ENCODE peak calls at places on chromosomes 3 and 15, in seven cellular contexts. B, X, R, U, M, E and W are unnamed samples. For H3K27me3, the result is how much of the 10 kb centered on the place peaks cover.

GRCh38 chr15:63226966-63227401 is 37.6 kb downstream of the RAB8B start:
- DNase-seq in X (no peak), R (no peak), E (no peak), U (no peak), B (no peak), M (no peak), W (no peak)

GRCh38 chr3:106573605-106574004 is 704.8 kb upstream of the CBLB start:
- DNase-seq in U (no peak), R (no peak), E (no peak), M (peak), X (no peak), B (no peak), W (no peak)

GRCh38 chr3:146241523-146242240 is 9.2 kb downstream of the PLSCR4 start:
- DNase-seq in B (no peak), X (no peak), E (no peak), R (no peak), M (no peak), U (peak), W (no peak)

GRCh38 chr3:157045238-157045860 is 114.6 kb downstream of the CCNL1 start:
- DNase-seq in X (no peak), U (no peak), R (no peak), E (no peak), M (no peak), B (no peak), W (no peak)

GRCh38 chr3:150348500-150348899 is 59.6 kb upstream of the TSC22D2 start:
- DNase-seq in B (peak), X (no peak), M (peak), R (no peak), E (peak), U (peak), W (no peak)

GRCh38 chr3:139629033-139629432 is 48.7 kb downstream of the NMNAT3 start:
- DNase-seq in U (no peak), M (peak), B (peak), E (peak), X (peak), R (no peak), W (no peak)

GRCh38 chr15:66472176-66472999 is 25.2 kb downstream of the SNAPC5 start:
- DNase-seq in R (peak), M (no peak), U (peak), E (peak), B (peak), X (no peak), W (no peak)

GRCh38 chr3:169923189-169923588 is 11.8 kb downstream of the SAMD7 start:
- DNase-seq in E (peak), U (peak), X (peak), M (no peak), R (peak), B (peak), W (no peak)

GRCh38 chr3:46361408-46362283 is 7.7 kb downstream of the CCR2 start:
- DNase-seq in U (no peak), M (peak), X (no peak), E (no peak), R (peak), B (no peak), W (no peak)

GRCh38 chr3:151156618-151157216 is 46.3 kb downstream of the GPR171 start:
- DNase-seq in R (no peak), E (peak), U (peak), X (peak), M (peak), B (no peak), W (no peak)

GRCh38 chr3:16834214-16834613 is 50.5 kb upstream of the PLCL2 start:
- DNase-seq in X (no peak), E (no peak), R (no peak), B (no peak), U (no peak), M (no peak), W (no peak)

GRCh38 chr15:95447486-95447885 is 883.0 kb upstream of the NR2F2 start:
- DNase-seq in X (no peak), B (no peak), U (no peak), R (no peak), M (no peak), E (no peak), W (no peak)

GRCh38 chr3:171781711-171782127 is 28.6 kb downstream of the PLD1 start:
- DNase-seq in R (no peak), U (peak), M (peak), X (no peak), E (peak), B (no peak), W (no peak)

GRCh38 chr3:160870327-160870726 is 114.3 kb downstream of the PPM1L start:
- DNase-seq in B (no peak), E (no peak), X (no peak), U (no peak), R (no peak), M (no peak), W (no peak)

GRCh38 chr3:39531681-39532080 is 64.2 kb downstream of the MOBP start:
- DNase-seq in M (peak), E (peak), B (no peak), X (no peak), R (no peak), U (peak), W (no peak)

GRCh38 chr3:127059032-127059560 is 76.2 kb downstream of the PLXNA1 start:
- DNase-seq in X (no peak), E (no peak), U (no peak), M (no peak), B (no peak), R (no peak), W (no peak)

GRCh38 chr15:73593278-73594074 is 39.7 kb downstream of the NPTN start:
- DNase-seq in B (no peak), M (no peak), X (peak), E (no peak), R (peak), U (peak), W (no peak)

GRCh38 chr3:8282541-8283165 is 219.0 kb upstream of the LMCD1 start:
- DNase-seq in E (no peak), U (no peak), M (peak), X (no peak), R (no peak), B (no peak), W (no peak)

GRCh38 chr15:40943764-40944365 is 9.4 kb upstream of the CHAC1 start:
- DNase-seq in X (no peak), R (no peak), E (no peak), B (no peak), M (no peak), U (no peak), W (no peak)

GRCh38 chr15:31485431-31485830 is 158.8 kb downstream of the KLF13 start:
- DNase-seq in U (no peak), B (no peak), E (no peak), M (no peak), R (no peak), X (no peak), W (no peak)

GRCh38 chr3:49172616-49173041 is 1.2 kb downstream of the KLHDC8B start:
- DNase-seq in U (no peak), R (no peak), X (no peak), B (no peak), M (no peak), E (no peak), W (no peak)

GRCh38 chr3:28915711-28916481 is 365.0 kb upstream of the RBMS3 start:
- DNase-seq in B (peak), M (peak), U (peak), X (peak), R (no peak), E (no peak), W (peak)

GRCh38 chr3:181176610-181177009 is 187.1 kb upstream of the DNAJC19 start:
- DNase-seq in R (peak), U (peak), X (peak), B (peak), E (peak), M (peak), W (peak)

GRCh38 chr3:188469228-188469885 is 315.4 kb downstream of the LPP start:
- DNase-seq in B (no peak), X (no peak), E (no peak), U (peak), R (no peak), M (no peak), W (no peak)

GRCh38 chr3:108493862-108494261 is 16.5 kb downstream of the MYH15 start:
- DNase-seq in R (no peak), M (no peak), X (peak), U (no peak), E (no peak), B (peak), W (no peak)

GRCh38 chr15:62241135-62241770 is 76.2 kb upstream of the C2CD4B start:
- DNase-seq in E (peak), B (peak), R (no peak), X (peak), M (peak), U (no peak), W (no peak)

GRCh38 chr3:62451211-62451892 is 78.0 kb upstream of the FEZF2 start:
- DNase-seq in X (no peak), M (no peak), E (no peak), B (no peak), R (no peak), U (no peak), W (no peak)

GRCh38 chr15:52499506-52499905 is 29.2 kb downstream of the MYO5A start:
- DNase-seq in U (no peak), M (no peak), B (no peak), X (no peak), E (no peak), R (no peak), W (no peak)

GRCh38 chr3:55486857-55487375 is at the start of gene WNT5A:
- DNase-seq in M (no peak), U (peak), B (peak), X (no peak), E (no peak), R (peak), W (peak)

GRCh38 chr3:55489804-55490132 is 2.7 kb upstream of the WNT5A start:
- DNase-seq in R (no peak), M (no peak), E (no peak), B (peak), U (no peak), X (no peak), W (no peak)

GRCh38 chr3:55488398-55489055 is 1.4 kb upstream of the WNT5A start:
- DNase-seq in R (peak), X (no peak), U (peak), E (no peak), M (peak), B (peak), W (peak)

GRCh38 chr3:55486101-55486856 is 827 bp downstream of the WNT5A start:
- DNase-seq in R (peak), M (no peak), X (no peak), E (no peak), U (peak), B (peak), W (peak)

GRCh38 chr3:55487376-55488241 is 503 bp upstream of the WNT5A start:
- DNase-seq in M (no peak), U (peak), X (no peak), R (peak), B (peak), E (no peak), W (peak)
- TF ChIP-seq CTCF in M (no peak), U (no peak), X (no peak), R (no peak), B (no peak), E (no peak), W (no peak)

DNA sequence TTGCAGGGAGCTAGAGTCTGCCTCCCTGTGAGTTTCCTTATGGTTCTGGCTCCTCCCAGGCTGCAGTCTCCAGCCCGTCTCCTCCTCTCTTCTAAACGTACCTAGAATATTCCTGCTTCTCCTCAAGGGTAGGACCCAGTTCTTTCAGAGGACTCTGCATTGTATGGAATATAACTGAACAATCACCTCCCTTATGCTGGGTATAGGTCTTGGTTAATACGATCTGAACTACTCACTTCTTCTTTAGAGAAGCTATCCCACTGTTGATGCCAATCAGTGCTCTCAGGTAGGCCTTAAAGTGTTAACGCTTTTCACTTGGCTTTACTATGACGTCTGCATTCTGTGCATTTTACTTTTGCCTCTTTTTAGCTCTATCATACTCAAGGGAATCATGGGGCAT is 98.5 kb downstream of the WNT7A start:
- DNase-seq in U (no peak), R (no peak), M (no peak), X (no peak), E (no peak), B (no peak), W (no peak)
- H3K27me3 ChIP-seq in U (under half), R (under half), M (under half), X (under half), E (under half), B (under half), W (under half)

GRCh38 chr3:5692446-5692845 is 504.9 kb downstream of the EDEM1 start:
- DNase-seq in E (no peak), U (no peak), X (no peak), M (no peak), R (no peak), B (no peak), W (no peak)

GRCh38 chr3:5690904-5691532 is 503.5 kb downstream of the EDEM1 start:
- DNase-seq in M (no peak), B (no peak), R (no peak), E (no peak), X (no peak), U (no peak), W (no peak)

GRCh38 chr3:5690490-5690889 is 503.0 kb downstream of the EDEM1 start:
- DNase-seq in B (no peak), R (no peak), M (no peak), X (no peak), E (no peak), U (no peak), W (no peak)

DNA sequence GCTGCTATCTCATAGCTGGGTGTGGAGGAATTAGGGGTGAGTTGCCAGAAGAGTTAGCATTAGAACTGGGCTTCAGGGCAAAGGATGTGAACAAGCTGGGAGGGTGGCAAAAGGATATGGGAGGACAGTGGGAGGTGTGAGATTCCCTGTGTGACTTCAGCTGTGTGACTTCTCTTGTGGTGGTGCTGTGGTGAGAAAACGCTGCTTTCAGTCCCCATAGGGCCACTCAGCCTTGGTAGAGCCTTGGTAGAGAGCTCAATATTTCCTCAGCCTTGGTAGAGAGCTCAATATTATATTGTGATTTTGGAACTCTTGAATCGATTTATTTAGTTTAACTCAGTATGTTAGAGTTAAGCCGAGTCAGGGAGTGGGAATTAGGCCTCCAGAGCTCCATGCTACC is 499.7 kb downstream of the EDEM1 start:
- DNase-seq in M (no peak), X (no peak), R (no peak), E (no peak), B (no peak), U (no peak), W (no peak)
- TF ChIP-seq CTCF in M (no peak), X (no peak), R (no peak), E (no peak), B (no peak), U (no peak), W (no peak)

DNA sequence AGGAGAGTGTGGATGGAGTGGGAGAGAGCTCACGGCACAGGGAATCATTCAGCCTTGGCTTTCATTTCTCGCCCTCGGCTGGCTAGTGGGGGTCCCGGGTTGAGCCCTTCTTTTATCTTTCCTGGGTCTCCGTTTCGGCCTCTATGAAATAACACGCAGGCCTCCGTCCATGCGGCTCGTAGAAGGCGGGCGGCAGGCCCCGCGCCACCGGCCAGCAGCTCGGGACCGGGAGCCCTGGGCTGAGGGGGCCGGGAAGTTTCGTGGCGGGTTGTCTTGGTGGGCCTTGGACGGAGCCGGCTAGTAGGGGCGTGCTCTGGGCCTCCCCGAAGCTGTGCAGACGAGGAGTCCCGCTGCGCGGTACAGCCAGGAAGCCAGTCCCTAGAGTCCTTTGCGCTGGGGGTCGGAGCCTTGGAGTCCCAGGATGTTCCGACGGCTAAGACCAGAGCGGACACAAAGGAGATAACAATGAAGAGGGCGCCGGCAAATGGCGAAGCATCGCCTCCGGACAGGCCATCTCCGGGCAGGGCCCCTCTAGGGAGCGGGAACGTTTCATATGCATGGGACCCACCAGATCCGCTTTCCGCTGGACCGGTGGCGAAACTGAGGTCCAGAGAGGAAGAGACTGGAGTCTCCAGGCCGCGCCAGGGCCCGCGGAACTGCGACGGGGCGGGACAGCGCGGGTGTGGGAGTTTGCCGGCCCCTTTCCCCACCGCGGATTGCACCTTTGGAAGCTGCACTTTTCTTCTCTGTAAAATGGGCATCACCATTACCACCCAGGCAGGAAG is 4.3 kb downstream of the RNU6-1 start:
- DNase-seq in X (no peak), E (no peak), R (no peak), B (no peak), M (no peak), U (no peak), W (no peak)
- H3K27me3 ChIP-seq in X (half or more), E (under half), R (half or more), B (half or more), M (under half), U (half or more), W (half or more)

DNA sequence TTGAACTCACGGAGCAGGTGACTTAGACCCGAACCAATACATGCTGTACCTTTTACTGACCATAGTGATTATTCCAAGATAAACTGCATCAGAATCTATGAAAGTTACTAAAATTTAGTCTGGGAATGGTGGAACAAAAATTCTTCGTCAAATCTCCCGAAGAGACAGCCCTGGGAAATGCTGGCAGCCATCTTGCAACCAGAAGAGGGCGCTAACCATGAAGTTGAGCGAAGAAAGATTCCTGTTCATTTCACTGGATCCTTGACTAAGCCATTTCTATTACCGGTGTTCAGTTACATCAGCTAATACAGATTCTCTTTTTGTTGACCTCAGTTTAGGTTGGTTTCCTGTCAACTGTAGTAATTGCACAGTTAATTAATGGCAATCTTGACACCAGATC is 199.6 kb downstream of the SLC9A9 start:
- DNase-seq in R (no peak), B (no peak), E (no peak), X (peak), U (no peak), M (peak), W (no peak)
- TF ChIP-seq CTCF in R (peak), B (peak), E (no peak), X (peak), U (peak), M (peak), W (peak)

DNA sequence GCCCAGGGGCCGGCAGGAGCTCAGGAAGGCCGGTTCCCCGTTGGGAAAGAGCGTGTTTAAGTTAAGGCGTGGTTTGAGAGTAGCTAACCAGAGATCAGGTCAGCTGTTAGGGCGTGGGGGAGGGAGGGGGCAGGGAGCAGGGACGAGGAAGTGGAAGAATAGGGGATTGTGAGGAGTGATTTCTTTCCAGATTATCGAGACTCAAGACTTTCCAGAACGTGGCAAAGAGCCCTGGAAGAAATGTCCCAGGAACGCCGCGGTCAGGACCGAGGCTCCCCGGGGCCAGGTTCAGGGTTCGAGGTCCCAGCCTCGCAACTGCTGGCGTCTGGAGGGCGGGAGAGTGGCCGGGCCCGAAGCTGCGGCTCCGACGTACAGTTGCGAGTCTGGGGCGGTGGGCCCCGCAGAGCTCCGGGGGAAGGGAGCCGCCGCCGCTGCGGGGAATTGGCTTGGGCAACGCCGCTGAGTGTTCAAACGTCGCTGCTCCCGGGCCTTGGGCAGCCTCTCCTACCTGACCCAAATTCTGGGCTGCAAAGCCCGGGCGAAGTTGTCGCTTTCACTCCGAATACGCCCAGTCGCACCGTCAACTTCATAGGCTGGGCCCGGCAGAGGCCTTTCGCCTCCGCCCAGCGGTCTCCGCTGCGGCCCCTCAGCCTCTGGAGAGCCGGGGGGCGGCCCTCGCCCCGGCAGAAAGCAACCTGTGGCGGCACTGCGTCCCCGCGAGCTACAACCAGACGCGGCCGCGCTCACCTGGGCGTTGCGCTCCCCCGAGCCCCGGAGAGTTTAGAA is 9.5 kb downstream of the ISL2 start:
- DNase-seq in R (no peak), M (no peak), X (no peak), B (peak), U (no peak), E (peak), W (peak)
- H3K27me3 ChIP-seq in R (half or more), M (under half), X (half or more), B (half or more), U (half or more), E (under half), W (half or more)